ENCODE peak calls at places on chromosomes 16 and 17, in nine cellular contexts. H is MM.1S, P is HepG2, F is PC-3, E is HCT116, X is keratinocyte, J is mammary epithelial cell, Z is neural progenitor cell, G is GM23248. I is an unnamed sample. For H4K20me1, the result is how much of the 10 kb centered on the place peaks cover.

GRCh38 chr17:16419074-16419928 is 3.9 kb downstream of the TRPV2 start:
- DNase-seq in H (no peak), P (peak), F (peak), E (no peak), X (peak), J (peak), Z (no peak), G (peak), I (no peak)

GRCh38 chr17:230371-230770 is 48.9 kb upstream of the DOC2B start:
- DNase-seq in H (no peak), P (no peak), F (no peak), E (no peak), X (no peak), J (no peak), Z (no peak), G (no peak), I (no peak)

GRCh38 chr17:10021239-10021638 is 116.2 kb upstream of the RCVRN start:
- DNase-seq in H (peak), P (no peak), F (no peak), E (no peak), X (no peak), J (no peak), Z (no peak), G (no peak), I (no peak)

GRCh38 chr16:3774156-3774767 is 56.9 kb upstream of the TRAP1 start:
- DNase-seq in H (no peak), P (no peak), F (no peak), E (no peak), X (no peak), J (no peak), Z (no peak), G (peak), I (no peak)

GRCh38 chr17:14295676-14296075 is 5.2 kb upstream of the HS3ST3B1 start:
- DNase-seq in H (no peak), P (no peak), F (no peak), E (no peak), X (no peak), J (no peak), Z (no peak), G (no peak), I (no peak)

GRCh38 chr17:38511126-38512108 is 83.2 kb downstream of the ARHGAP23 start:
- DNase-seq in H (no peak), P (no peak), F (no peak), E (no peak), X (no peak), J (peak), Z (no peak), G (peak), I (no peak)

GRCh38 chr17:79915850-79916430 is 76.7 kb upstream of the CBX4 start:
- DNase-seq in H (no peak), P (peak), F (peak), E (peak), X (peak), J (peak), Z (peak), G (peak), I (peak)

GRCh38 chr16:19135896-19136438 is 22.2 kb downstream of the ITPRIPL2 start:
- DNase-seq in H (no peak), P (no peak), F (peak), E (no peak), X (no peak), J (peak), Z (no peak), G (peak), I (no peak)

GRCh38 chr16:56869513-56870270 is 4.7 kb downstream of the SLC12A3 start:
- DNase-seq in H (peak), P (peak), F (peak), E (peak), X (no peak), J (no peak), Z (peak), G (peak), I (peak)

GRCh38 chr16:84648595-84649510 is 542 bp downstream of the KLHL36 start:
- DNase-seq in H (peak), P (no peak), F (peak), E (no peak), X (no peak), J (peak), Z (peak), G (peak), I (peak)

GRCh38 chr17:77491921-77492445 is 351.2 kb downstream of the SEC14L1 start:
- DNase-seq in H (peak), P (no peak), F (no peak), E (no peak), X (no peak), J (no peak), Z (no peak), G (no peak), I (peak)

GRCh38 chr17:65228734-65229390 is 91.7 kb downstream of the RGS9 start:
- DNase-seq in H (no peak), P (no peak), F (peak), E (peak), X (no peak), J (peak), Z (no peak), G (peak), I (no peak)

GRCh38 chr17:4744999-4745969 is 5.6 kb upstream of the CXCL16 start:
- DNase-seq in H (no peak), P (no peak), F (no peak), E (no peak), X (no peak), J (no peak), Z (peak), G (no peak), I (no peak)

GRCh38 chr17:6627019-6627418 is 13.5 kb downstream of the KIAA0753 start:
- DNase-seq in H (no peak), P (no peak), F (peak), E (no peak), X (no peak), J (no peak), Z (no peak), G (peak), I (no peak)

GRCh38 chr16:4795828-4796572 is 831 bp downstream of the SMIM22 start:
- DNase-seq in H (no peak), P (no peak), F (no peak), E (no peak), X (no peak), J (no peak), Z (no peak), G (no peak), I (no peak)

GRCh38 chr16:19771040-19771439 is 53.0 kb downstream of the IQCK start:
- DNase-seq in H (no peak), P (no peak), F (no peak), E (no peak), X (no peak), J (no peak), Z (no peak), G (no peak), I (no peak)

GRCh38 chr17:67563692-67564228 is 154.0 kb upstream of the NOL11 start:
- DNase-seq in H (no peak), P (no peak), F (no peak), E (no peak), X (no peak), J (no peak), Z (no peak), G (no peak), I (no peak)

GRCh38 chr16:58196898-58197313 is 1.0 kb downstream of the CSNK2A2 start:
- DNase-seq in H (no peak), P (no peak), F (no peak), E (no peak), X (no peak), J (peak), Z (peak), G (peak), I (peak)

GRCh38 chr17:73564856-73565255 is 79.4 kb downstream of the SDK2 start:
- DNase-seq in H (no peak), P (no peak), F (peak), E (no peak), X (no peak), J (no peak), Z (no peak), G (no peak), I (no peak)

GRCh38 chr16:58099097-58099955 is 29.9 kb downstream of the CFAP20 start:
- DNase-seq in H (no peak), P (no peak), F (no peak), E (no peak), X (no peak), J (no peak), Z (no peak), G (no peak), I (no peak)

GRCh38 chr16:55155815-55156214 is 168.2 kb upstream of the IRX6 start:
- DNase-seq in H (no peak), P (no peak), F (no peak), E (no peak), X (no peak), J (no peak), Z (no peak), G (no peak), I (no peak)

GRCh38 chr17:17868637-17869522 is 32.1 kb upstream of the SREBF1 start:
- DNase-seq in H (no peak), P (no peak), F (no peak), E (no peak), X (no peak), J (no peak), Z (peak), G (no peak), I (no peak)

GRCh38 chr17:4944163-4944553 is 4.1 kb downstream of the RNF167 start:
- DNase-seq in H (no peak), P (no peak), F (no peak), E (no peak), X (no peak), J (no peak), Z (no peak), G (no peak), I (peak)

GRCh38 chr17:78051186-78051972 is 77.2 kb downstream of the TMC6 start:
- DNase-seq in H (no peak), P (no peak), F (no peak), E (no peak), X (no peak), J (no peak), Z (no peak), G (no peak), I (no peak)

GRCh38 chr17:6231886-6232767 is 161.9 kb downstream of the WSCD1 start:
- DNase-seq in H (no peak), P (no peak), F (peak), E (no peak), X (no peak), J (peak), Z (no peak), G (no peak), I (no peak)

GRCh38 chr17:44778656-44779210 is 19.9 kb downstream of the ADAM11 start:
- DNase-seq in H (no peak), P (no peak), F (no peak), E (no peak), X (no peak), J (no peak), Z (no peak), G (no peak), I (no peak)

GRCh38 chr16:29911676-29912010 is 11.4 kb downstream of the ASPHD1 start:
- DNase-seq in H (no peak), P (no peak), F (no peak), E (no peak), X (no peak), J (no peak), Z (no peak), G (no peak), I (no peak)

GRCh38 chr17:27306276-27306820 is 12.4 kb downstream of the WSB1 start:
- DNase-seq in H (no peak), P (no peak), F (no peak), E (no peak), X (no peak), J (no peak), Z (no peak), G (no peak), I (no peak)

GRCh38 chr17:56994009-56994792 is 16.3 kb downstream of the SCPEP1 start:
- DNase-seq in H (no peak), P (no peak), F (peak), E (no peak), X (no peak), J (no peak), Z (no peak), G (peak), I (no peak)

GRCh38 chr17:43219746-43220380 is 8.2 kb downstream of the TMEM106A start:
- DNase-seq in H (no peak), P (no peak), F (no peak), E (no peak), X (no peak), J (no peak), Z (no peak), G (no peak), I (no peak)

GRCh38 chr17:64176556-64176955 is 46.6 kb upstream of the ERN1 start:
- DNase-seq in H (no peak), P (no peak), F (no peak), E (no peak), X (no peak), J (no peak), Z (no peak), G (no peak), I (no peak)

DNA sequence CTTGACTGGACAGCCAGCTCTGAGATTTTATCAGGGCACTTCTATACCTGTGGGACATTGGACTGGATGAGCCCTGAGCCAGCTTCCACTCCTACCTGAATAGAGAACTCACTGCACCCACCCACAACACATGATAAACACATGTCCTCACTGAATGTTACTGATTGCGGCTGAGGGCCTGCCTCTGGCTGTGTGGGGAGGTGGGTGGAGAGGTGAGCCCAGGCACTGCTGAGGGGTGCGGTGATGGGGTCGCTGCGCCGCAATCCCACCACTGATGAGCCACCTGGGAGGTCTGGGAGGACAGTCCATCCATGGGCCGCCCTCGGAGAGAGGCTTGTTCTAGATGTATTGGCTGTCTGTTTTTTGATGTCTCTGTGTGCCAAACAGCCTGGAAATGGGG is 5.4 kb downstream of the TMEM92 start:
- DNase-seq in H (no peak), P (no peak), F (no peak), E (no peak), X (no peak), J (no peak), Z (no peak), G (no peak), I (no peak)
- H3K9ac ChIP-seq in H (no peak), P (no peak), F (no peak), E (no peak), X (no peak), J (no peak), Z (no peak), G (no peak), I (no peak)

GRCh38 chr16:17362946-17363345 is 107.8 kb downstream of the XYLT1 start:
- DNase-seq in H (no peak), P (no peak), F (no peak), E (no peak), X (no peak), J (no peak), Z (no peak), G (peak), I (no peak)
- H4K20me1 ChIP-seq in H (under half), P (under half), F (under half), E (under half), X (under half), J (under half), Z (under half), G (under half), I (under half)

DNA sequence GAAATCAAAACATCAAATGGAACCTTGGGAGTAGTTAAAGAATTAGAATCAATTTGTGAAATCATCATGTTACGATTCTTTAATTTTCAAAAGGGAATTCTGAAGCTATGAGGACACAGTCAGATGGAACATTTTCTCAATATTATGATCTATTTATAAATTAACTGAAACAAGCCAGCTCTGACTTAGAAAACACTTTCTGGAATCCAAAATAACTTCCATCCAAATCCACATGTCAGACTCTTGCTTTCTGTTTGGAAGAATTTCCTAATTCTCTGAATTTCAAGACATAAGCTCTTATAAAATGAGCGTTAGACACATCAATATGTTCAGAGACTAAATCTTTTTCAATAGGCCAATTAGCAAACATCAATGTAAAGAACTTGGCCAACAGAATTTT is 737.7 kb upstream of the SOX9 start:
- DNase-seq in H (no peak), P (no peak), F (no peak), E (no peak), X (no peak), J (no peak), Z (no peak), G (no peak), I (no peak)
- H3K9ac ChIP-seq in H (no peak), P (no peak), F (no peak), E (no peak), X (no peak), J (no peak), Z (no peak), G (no peak), I (no peak)

DNA sequence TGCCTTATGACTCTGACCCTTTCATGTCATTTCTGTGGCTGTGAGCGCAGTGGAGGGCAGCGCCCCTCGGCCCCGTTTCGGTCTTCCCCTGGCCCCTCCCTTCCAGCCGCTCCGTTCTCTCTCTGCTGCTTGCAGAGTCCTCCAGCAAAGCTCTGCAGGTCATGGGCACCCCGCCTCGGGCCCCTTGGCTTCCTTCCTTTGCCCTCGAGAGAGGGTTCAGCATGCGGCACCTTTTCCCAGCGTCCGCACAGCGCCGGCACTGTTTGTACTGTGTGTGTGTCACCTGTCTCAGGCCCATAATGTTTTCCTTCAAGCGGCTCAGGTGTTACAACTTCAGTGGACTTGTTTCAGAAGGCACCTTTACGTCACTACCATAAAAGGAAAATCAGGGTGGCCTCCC is 98.5 kb downstream of the RAP1GAP2 start:
- DNase-seq in H (no peak), P (no peak), F (no peak), E (no peak), X (no peak), J (no peak), Z (no peak), G (no peak), I (no peak)
- H4K20me1 ChIP-seq in H (under half), P (under half), F (under half), E (under half), X (under half), J (under half), Z (under half), G (under half), I (under half)

GRCh38 chr17:29663155-29663554 is 40.4 kb upstream of the CORO6 start:
- DNase-seq in H (no peak), P (peak), F (no peak), E (no peak), X (no peak), J (no peak), Z (peak), G (peak), I (no peak)
- H3K9ac ChIP-seq in H (no peak), P (no peak), F (no peak), E (no peak), X (no peak), J (no peak), Z (no peak), G (peak), I (no peak)

GRCh38 chr16:86515780-86516617 is 5.7 kb downstream of the FOXF1 start:
- DNase-seq in H (no peak), P (no peak), F (no peak), E (no peak), X (no peak), J (no peak), Z (peak), G (peak), I (no peak)

GRCh38 chr16:86515420-86515779 is 5.1 kb downstream of the FOXF1 start:
- DNase-seq in H (no peak), P (no peak), F (no peak), E (no peak), X (no peak), J (no peak), Z (peak), G (no peak), I (no peak)

GRCh38 chr16:86517652-86518258 is 7.4 kb downstream of the FOXF1 start:
- DNase-seq in H (peak), P (peak), F (peak), E (peak), X (no peak), J (peak), Z (peak), G (peak), I (peak)

GRCh38 chr16:86517033-86517432 is 6.7 kb downstream of the FOXF1 start:
- DNase-seq in H (no peak), P (no peak), F (no peak), E (no peak), X (no peak), J (no peak), Z (no peak), G (no peak), I (no peak)

DNA sequence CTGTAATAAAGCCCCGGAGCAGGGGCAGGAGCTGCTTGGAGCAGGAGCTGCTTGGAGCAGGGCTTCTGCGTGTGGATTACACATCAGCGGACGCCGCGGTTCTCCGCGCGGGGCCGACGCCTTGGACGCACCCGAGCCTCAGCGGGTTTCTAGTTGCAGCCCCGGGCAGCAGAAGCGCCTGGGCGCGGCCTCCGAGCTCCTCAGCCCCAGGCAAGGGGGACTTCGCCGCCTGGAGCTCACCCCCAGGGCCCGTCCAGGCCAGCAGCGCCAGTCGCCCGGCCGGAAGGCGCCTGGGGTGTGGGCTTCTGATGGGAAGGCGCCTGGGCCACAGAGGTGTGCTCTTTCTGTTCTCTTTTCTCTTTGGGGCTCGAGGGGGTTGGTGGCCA is 6.3 kb downstream of the FOXF1 start:
- DNase-seq in H (no peak), P (no peak), F (no peak), E (no peak), X (no peak), J (no peak), Z (peak), G (peak), I (no peak)
- H4K20me1 ChIP-seq in H (under half), P (under half), F (under half), E (under half), X (under half), J (under half), Z (half or more), G (under half), I (under half)

GRCh38 chr17:20010099-20010863 is 1.1 kb downstream of the SPECC1 start:
- DNase-seq in H (peak), P (peak), F (peak), E (peak), X (no peak), J (peak), Z (peak), G (peak), I (no peak)
- H3K9ac ChIP-seq in H (peak), P (no peak), F (peak), E (peak), X (no peak), J (no peak), Z (no peak), G (no peak), I (no peak)

GRCh38 chr16:59849716-59850115 is 1115.6 kb upstream of the GOT2 start:
- DNase-seq in H (no peak), P (no peak), F (no peak), E (no peak), X (no peak), J (no peak), Z (peak), G (no peak), I (no peak)

DNA sequence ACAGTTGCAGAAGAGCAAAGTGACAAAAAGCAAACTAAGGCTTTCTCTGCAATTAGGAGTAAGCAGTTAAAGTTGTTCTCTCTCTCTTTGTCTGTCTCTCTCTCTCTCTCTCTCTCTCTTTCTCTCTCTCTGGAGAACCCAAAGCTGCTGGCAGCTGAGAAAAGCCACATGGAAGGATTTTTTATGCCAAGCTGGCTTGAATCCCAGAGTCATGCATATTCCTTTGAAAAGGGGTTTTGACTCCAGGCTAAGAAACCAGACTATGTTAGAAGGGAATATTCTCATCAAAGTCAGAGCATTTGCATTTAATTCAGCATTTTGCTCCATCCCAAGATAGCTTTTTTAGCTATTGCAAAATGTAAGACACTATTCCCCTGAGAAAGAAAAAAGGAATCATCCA is 1114.2 kb upstream of the GOT2 start:
- DNase-seq in H (no peak), P (no peak), F (no peak), E (no peak), X (no peak), J (no peak), Z (no peak), G (no peak), I (no peak)
- H4K20me1 ChIP-seq in H (under half), P (under half), F (under half), E (under half), X (under half), J (under half), Z (under half), G (under half), I (under half)

GRCh38 chr16:70646260-70647241 is at the start of gene IL34:
- DNase-seq in H (no peak), P (no peak), F (no peak), E (no peak), X (no peak), J (no peak), Z (no peak), G (peak), I (peak)
- H3K9ac ChIP-seq in H (no peak), P (no peak), F (no peak), E (no peak), X (no peak), J (no peak), Z (no peak), G (no peak), I (no peak)

I was measured in Karpas-422.